ENCODE peak calls at places on chromosomes 6 and 20, in seven cellular contexts. One of them, this sample, is unnamed.

GRCh38 chr20:56504373-56505005 is 20.1 kb upstream of the FAM209A start:
- DNase-seq in right cardiac atrium: no peak
- DNase-seq in hepatocyte: no peak
- DNase-seq in heart left ventricle: no peak
- DNase-seq in bronchial epithelial cell: no peak
- DNase-seq in iris pigment epithelial cell: no peak
- DNase-seq in T-helper 17 cell: no peak
- DNase-seq in this sample: no peak

GRCh38 chr6:32956176-32956575 is 3.3 kb upstream of the HLA-DMA start:
- DNase-seq in hepatocyte: no peak
- DNase-seq in heart left ventricle: no peak
- DNase-seq in right cardiac atrium: no peak
- DNase-seq in T-helper 17 cell: no peak
- DNase-seq in iris pigment epithelial cell: no peak
- DNase-seq in bronchial epithelial cell: no peak
- DNase-seq in this sample: no peak

GRCh38 chr6:35238843-35239289 is 20.7 kb upstream of the ZNF76 start:
- DNase-seq in iris pigment epithelial cell: no peak
- DNase-seq in bronchial epithelial cell: no peak
- DNase-seq in heart left ventricle: peak
- DNase-seq in right cardiac atrium: peak
- DNase-seq in T-helper 17 cell: no peak
- DNase-seq in hepatocyte: peak
- DNase-seq in this sample: no peak

GRCh38 chr20:6835609-6836008 is 68.1 kb downstream of the BMP2 start:
- DNase-seq in heart left ventricle: no peak
- DNase-seq in bronchial epithelial cell: no peak
- DNase-seq in hepatocyte: no peak
- DNase-seq in T-helper 17 cell: no peak
- DNase-seq in iris pigment epithelial cell: no peak
- DNase-seq in right cardiac atrium: no peak
- DNase-seq in this sample: no peak

GRCh38 chr6:134714679-134715078 is 235.2 kb downstream of the ALDH8A1 start:
- DNase-seq in heart left ventricle: no peak
- DNase-seq in T-helper 17 cell: no peak
- DNase-seq in right cardiac atrium: no peak
- DNase-seq in hepatocyte: peak
- DNase-seq in bronchial epithelial cell: peak
- DNase-seq in iris pigment epithelial cell: peak
- DNase-seq in this sample: no peak

GRCh38 chr6:169171010-169171409 is 82.6 kb downstream of the THBS2 start:
- DNase-seq in heart left ventricle: no peak
- DNase-seq in bronchial epithelial cell: no peak
- DNase-seq in hepatocyte: no peak
- DNase-seq in right cardiac atrium: no peak
- DNase-seq in iris pigment epithelial cell: no peak
- DNase-seq in T-helper 17 cell: no peak
- DNase-seq in this sample: no peak

GRCh38 chr6:140441256-140441655 is 1066.8 kb upstream of the CITED2 start:
- DNase-seq in T-helper 17 cell: no peak
- DNase-seq in iris pigment epithelial cell: peak
- DNase-seq in right cardiac atrium: peak
- DNase-seq in hepatocyte: peak
- DNase-seq in heart left ventricle: peak
- DNase-seq in bronchial epithelial cell: no peak
- DNase-seq in this sample: no peak

GRCh38 chr6:56933650-56934049 is 21.3 kb upstream of the BEND6 start:
- DNase-seq in hepatocyte: no peak
- DNase-seq in bronchial epithelial cell: no peak
- DNase-seq in iris pigment epithelial cell: no peak
- DNase-seq in T-helper 17 cell: no peak
- DNase-seq in right cardiac atrium: no peak
- DNase-seq in heart left ventricle: no peak
- DNase-seq in this sample: no peak

GRCh38 chr6:128474481-128474880 is 45.9 kb downstream of the PTPRK start:
- DNase-seq in heart left ventricle: no peak
- DNase-seq in right cardiac atrium: no peak
- DNase-seq in bronchial epithelial cell: peak
- DNase-seq in T-helper 17 cell: no peak
- DNase-seq in hepatocyte: no peak
- DNase-seq in iris pigment epithelial cell: peak
- DNase-seq in this sample: no peak

GRCh38 chr6:150987371-150987828 is 121.9 kb downstream of the MTHFD1L start:
- DNase-seq in hepatocyte: no peak
- DNase-seq in heart left ventricle: no peak
- DNase-seq in T-helper 17 cell: no peak
- DNase-seq in bronchial epithelial cell: peak
- DNase-seq in iris pigment epithelial cell: peak
- DNase-seq in right cardiac atrium: no peak
- DNase-seq in this sample: no peak

GRCh38 chr6:125114248-125114858 is 39.2 kb upstream of the TPD52L1 start:
- DNase-seq in bronchial epithelial cell: peak
- DNase-seq in right cardiac atrium: peak
- DNase-seq in heart left ventricle: no peak
- DNase-seq in iris pigment epithelial cell: peak
- DNase-seq in hepatocyte: peak
- DNase-seq in T-helper 17 cell: no peak
- DNase-seq in this sample: peak

GRCh38 chr6:40413231-40413755 is 173.9 kb downstream of the LRFN2 start:
- DNase-seq in hepatocyte: peak
- DNase-seq in T-helper 17 cell: no peak
- DNase-seq in iris pigment epithelial cell: no peak
- DNase-seq in bronchial epithelial cell: no peak
- DNase-seq in heart left ventricle: no peak
- DNase-seq in right cardiac atrium: no peak
- DNase-seq in this sample: no peak

GRCh38 chr6:140071601-140072062 is 697.2 kb upstream of the CITED2 start:
- DNase-seq in hepatocyte: no peak
- DNase-seq in T-helper 17 cell: no peak
- DNase-seq in heart left ventricle: no peak
- DNase-seq in iris pigment epithelial cell: peak
- DNase-seq in right cardiac atrium: no peak
- DNase-seq in bronchial epithelial cell: peak
- DNase-seq in this sample: no peak

GRCh38 chr6:160253714-160254113 is 4.9 kb downstream of the SLC22A2 start:
- DNase-seq in iris pigment epithelial cell: no peak
- DNase-seq in bronchial epithelial cell: no peak
- DNase-seq in hepatocyte: peak
- DNase-seq in heart left ventricle: no peak
- DNase-seq in right cardiac atrium: no peak
- DNase-seq in T-helper 17 cell: no peak
- DNase-seq in this sample: no peak

GRCh38 chr20:21520702-21521595 is 7.1 kb upstream of the NKX2-2 start:
- DNase-seq in heart left ventricle: no peak
- DNase-seq in T-helper 17 cell: no peak
- DNase-seq in iris pigment epithelial cell: no peak
- DNase-seq in bronchial epithelial cell: peak
- DNase-seq in hepatocyte: no peak
- DNase-seq in right cardiac atrium: no peak
- DNase-seq in this sample: no peak

GRCh38 chr6:25670208-25670607 is 18.2 kb downstream of the SCGN start:
- DNase-seq in T-helper 17 cell: no peak
- DNase-seq in bronchial epithelial cell: no peak
- DNase-seq in hepatocyte: peak
- DNase-seq in iris pigment epithelial cell: no peak
- DNase-seq in right cardiac atrium: no peak
- DNase-seq in heart left ventricle: no peak
- DNase-seq in this sample: peak

GRCh38 chr6:10402648-10403311 is 12.1 kb downstream of the TFAP2A start:
- DNase-seq in bronchial epithelial cell: peak
- DNase-seq in right cardiac atrium: no peak
- DNase-seq in T-helper 17 cell: no peak
- DNase-seq in hepatocyte: no peak
- DNase-seq in iris pigment epithelial cell: no peak
- DNase-seq in heart left ventricle: no peak
- DNase-seq in this sample: no peak

This sample was measured in NCI-H1694.